ENCODE peak calls at places on chromosomes 6 and 20, in nine cellular contexts. One of them, this sample, is unnamed.

GRCh38 chr6:21033575-21034026 is 499.3 kb downstream of the CDKAL1 start:
- DNase-seq in substantia nigra: no peak
- DNase-seq in GM13976: no peak
- DNase-seq in NCI-H1930: no peak
- DNase-seq in psoas muscle: peak
- DNase-seq in B cell: no peak
- DNase-seq in left colon: no peak
- DNase-seq in neural crest cell: no peak
- DNase-seq in effector CD4-positive, alpha-beta T cell: no peak
- DNase-seq in this sample: peak

GRCh38 chr6:148790404-148790803 is 43.6 kb downstream of the UST start:
- DNase-seq in substantia nigra: no peak
- DNase-seq in GM13976: no peak
- DNase-seq in left colon: no peak
- DNase-seq in effector CD4-positive, alpha-beta T cell: no peak
- DNase-seq in psoas muscle: no peak
- DNase-seq in neural crest cell: no peak
- DNase-seq in B cell: no peak
- DNase-seq in NCI-H1930: no peak
- DNase-seq in this sample: no peak

GRCh38 chr6:147132889-147133288 is 71.3 kb upstream of the STXBP5 start:
- DNase-seq in NCI-H1930: peak
- DNase-seq in psoas muscle: no peak
- DNase-seq in B cell: no peak
- DNase-seq in GM13976: no peak
- DNase-seq in left colon: no peak
- DNase-seq in effector CD4-positive, alpha-beta T cell: no peak
- DNase-seq in substantia nigra: no peak
- DNase-seq in neural crest cell: no peak
- DNase-seq in this sample: no peak

GRCh38 chr6:69622230-69622629 is 174.6 kb downstream of the LMBRD1 start:
- DNase-seq in neural crest cell: no peak
- DNase-seq in GM13976: no peak
- DNase-seq in left colon: no peak
- DNase-seq in NCI-H1930: peak
- DNase-seq in psoas muscle: no peak
- DNase-seq in effector CD4-positive, alpha-beta T cell: no peak
- DNase-seq in substantia nigra: no peak
- DNase-seq in B cell: no peak
- DNase-seq in this sample: no peak

GRCh38 chr6:40779399-40779798 is 192.2 kb upstream of the LRFN2 start:
- DNase-seq in B cell: no peak
- DNase-seq in effector CD4-positive, alpha-beta T cell: no peak
- DNase-seq in left colon: no peak
- DNase-seq in psoas muscle: no peak
- DNase-seq in neural crest cell: no peak
- DNase-seq in substantia nigra: no peak
- DNase-seq in GM13976: no peak
- DNase-seq in NCI-H1930: no peak
- DNase-seq in this sample: no peak

GRCh38 chr20:63976980-63977391 is 2.5 kb downstream of the SAMD10 start:
- DNase-seq in neural crest cell: no peak
- DNase-seq in substantia nigra: no peak
- DNase-seq in GM13976: no peak
- DNase-seq in B cell: peak
- DNase-seq in psoas muscle: no peak
- DNase-seq in effector CD4-positive, alpha-beta T cell: no peak
- DNase-seq in left colon: no peak
- DNase-seq in NCI-H1930: no peak
- DNase-seq in this sample: peak

GRCh38 chr6:164258421-164258820 is 843.9 kb downstream of the QKI start:
- DNase-seq in NCI-H1930: no peak
- DNase-seq in left colon: no peak
- DNase-seq in effector CD4-positive, alpha-beta T cell: no peak
- DNase-seq in GM13976: no peak
- DNase-seq in neural crest cell: no peak
- DNase-seq in B cell: no peak
- DNase-seq in psoas muscle: no peak
- DNase-seq in substantia nigra: no peak
- DNase-seq in this sample: no peak

GRCh38 chr6:28589234-28589951 is 63.7 kb downstream of the GPX5 start:
- DNase-seq in substantia nigra: no peak
- DNase-seq in GM13976: peak
- DNase-seq in psoas muscle: no peak
- DNase-seq in B cell: no peak
- DNase-seq in neural crest cell: peak
- DNase-seq in NCI-H1930: no peak
- DNase-seq in left colon: peak
- DNase-seq in effector CD4-positive, alpha-beta T cell: no peak
- DNase-seq in this sample: no peak

GRCh38 chr6:151390276-151391020 is 911 bp downstream of the ZBTB2 start:
- DNase-seq in NCI-H1930: peak
- DNase-seq in psoas muscle: peak
- DNase-seq in B cell: peak
- DNase-seq in effector CD4-positive, alpha-beta T cell: peak
- DNase-seq in GM13976: peak
- DNase-seq in neural crest cell: peak
- DNase-seq in left colon: peak
- DNase-seq in substantia nigra: peak
- DNase-seq in this sample: peak

GRCh38 chr6:130697661-130698535 is 129.3 kb upstream of the SMLR1 start:
- DNase-seq in psoas muscle: no peak
- DNase-seq in B cell: peak
- DNase-seq in left colon: peak
- DNase-seq in effector CD4-positive, alpha-beta T cell: peak
- DNase-seq in neural crest cell: peak
- DNase-seq in substantia nigra: no peak
- DNase-seq in GM13976: peak
- DNase-seq in NCI-H1930: peak
- DNase-seq in this sample: no peak

GRCh38 chr6:159761135-159761872 is 541 bp upstream of the ACAT2 start:
- DNase-seq in B cell: no peak
- DNase-seq in NCI-H1930: no peak
- DNase-seq in substantia nigra: peak
- DNase-seq in left colon: peak
- DNase-seq in GM13976: peak
- DNase-seq in neural crest cell: peak
- DNase-seq in psoas muscle: peak
- DNase-seq in effector CD4-positive, alpha-beta T cell: no peak
- DNase-seq in this sample: peak

GRCh38 chr20:57712851-57713504 is 3.2 kb upstream of the PMEPA1 start:
- DNase-seq in neural crest cell: no peak
- DNase-seq in B cell: no peak
- DNase-seq in psoas muscle: no peak
- DNase-seq in NCI-H1930: no peak
- DNase-seq in substantia nigra: no peak
- DNase-seq in GM13976: no peak
- DNase-seq in left colon: no peak
- DNase-seq in effector CD4-positive, alpha-beta T cell: no peak
- DNase-seq in this sample: no peak

GRCh38 chr6:3334579-3334978 is 75.8 kb downstream of the PSMG4 start:
- DNase-seq in effector CD4-positive, alpha-beta T cell: no peak
- DNase-seq in NCI-H1930: no peak
- DNase-seq in neural crest cell: no peak
- DNase-seq in GM13976: no peak
- DNase-seq in substantia nigra: no peak
- DNase-seq in left colon: peak
- DNase-seq in B cell: no peak
- DNase-seq in psoas muscle: no peak
- DNase-seq in this sample: no peak

GRCh38 chr20:40763646-40764295 is 74.7 kb upstream of the MAFB start:
- DNase-seq in GM13976: no peak
- DNase-seq in effector CD4-positive, alpha-beta T cell: no peak
- DNase-seq in left colon: no peak
- DNase-seq in substantia nigra: peak
- DNase-seq in psoas muscle: no peak
- DNase-seq in B cell: no peak
- DNase-seq in neural crest cell: no peak
- DNase-seq in NCI-H1930: no peak
- DNase-seq in this sample: no peak

GRCh38 chr6:83092756-83093399 is 25.4 kb downstream of the DOP1A start:
- DNase-seq in effector CD4-positive, alpha-beta T cell: no peak
- DNase-seq in B cell: no peak
- DNase-seq in psoas muscle: no peak
- DNase-seq in GM13976: no peak
- DNase-seq in neural crest cell: no peak
- DNase-seq in NCI-H1930: no peak
- DNase-seq in substantia nigra: no peak
- DNase-seq in left colon: no peak
- DNase-seq in this sample: no peak

GRCh38 chr6:11317885-11318771 is 85.7 kb upstream of the NEDD9 start:
- DNase-seq in psoas muscle: peak
- DNase-seq in neural crest cell: no peak
- DNase-seq in substantia nigra: no peak
- DNase-seq in effector CD4-positive, alpha-beta T cell: peak
- DNase-seq in NCI-H1930: no peak
- DNase-seq in left colon: peak
- DNase-seq in B cell: no peak
- DNase-seq in GM13976: peak
- DNase-seq in this sample: peak

GRCh38 chr6:141561154-141561553 is 571.6 kb upstream of the GJE1 start:
- DNase-seq in neural crest cell: no peak
- DNase-seq in NCI-H1930: peak
- DNase-seq in effector CD4-positive, alpha-beta T cell: no peak
- DNase-seq in GM13976: no peak
- DNase-seq in left colon: no peak
- DNase-seq in B cell: no peak
- DNase-seq in psoas muscle: no peak
- DNase-seq in substantia nigra: no peak
- DNase-seq in this sample: no peak

This sample was measured in heart left ventricle.